ENCODE peak calls at places on chromosomes 13 and 19, in six cellular contexts. S is breast epithelium, W is body of pancreas, P is HCT116, T is stomach, K is IMR-90. H is an unnamed sample.

GRCh38 chr19:51327066-51327985 is 14.6 kb downstream of the VSIG10L start:
- DNase-seq in S (peak), W (no peak), P (no peak), T (peak), K (peak), H (no peak)

GRCh38 chr13:70604448-70604847 is 496.2 kb upstream of the KLHL1 start:
- DNase-seq in S (no peak), W (no peak), P (no peak), T (no peak), K (no peak), H (no peak)

GRCh38 chr19:28977826-28978225 is 235.1 kb downstream of the UQCRFS1 start:
- DNase-seq in S (no peak), W (no peak), P (no peak), T (no peak), K (no peak), H (no peak)

GRCh38 chr13:63481334-63481733 is 2065.7 kb upstream of the PCDH20 start:
- DNase-seq in S (no peak), W (no peak), P (no peak), T (no peak), K (peak), H (no peak)

GRCh38 chr19:48632692-48633147 is 4.5 kb downstream of the DBP start:
- DNase-seq in S (no peak), W (no peak), P (no peak), T (no peak), K (peak), H (peak)

GRCh38 chr19:35828694-35829301 is 16.2 kb upstream of the PRODH2 start:
- DNase-seq in S (no peak), W (peak), P (no peak), T (peak), K (peak), H (peak)

GRCh38 chr13:109760951-109761350 is 25.4 kb downstream of the IRS2 start:
- DNase-seq in S (no peak), W (no peak), P (no peak), T (no peak), K (no peak), H (no peak)

GRCh38 chr13:53201454-53202225 is 173.0 kb downstream of the OLFM4 start:
- DNase-seq in S (no peak), W (peak), P (no peak), T (no peak), K (no peak), H (no peak)

GRCh38 chr13:114154476-114154875 is 22.1 kb upstream of the RASA3 start:
- DNase-seq in S (no peak), W (no peak), P (no peak), T (no peak), K (no peak), H (no peak)

GRCh38 chr13:113973218-113974164 is at the start of gene C13orf46:
- DNase-seq in S (no peak), W (peak), P (no peak), T (no peak), K (no peak), H (no peak)

GRCh38 chr13:23348270-23349126 is 85.0 kb downstream of the SACS start:
- DNase-seq in S (no peak), W (no peak), P (no peak), T (no peak), K (no peak), H (no peak)

GRCh38 chr19:40588110-40588854 is 11.6 kb downstream of the SHKBP1 start:
- DNase-seq in S (no peak), W (peak), P (peak), T (no peak), K (no peak), H (no peak)

GRCh38 chr19:19460761-19461265 is 54.5 kb downstream of the TSSK6 start:
- DNase-seq in S (no peak), W (peak), P (no peak), T (peak), K (peak), H (peak)

GRCh38 chr19:16585808-16586476 is 13.7 kb upstream of the SLC35E1 start:
- DNase-seq in S (no peak), W (no peak), P (no peak), T (no peak), K (peak), H (no peak)

DNA sequence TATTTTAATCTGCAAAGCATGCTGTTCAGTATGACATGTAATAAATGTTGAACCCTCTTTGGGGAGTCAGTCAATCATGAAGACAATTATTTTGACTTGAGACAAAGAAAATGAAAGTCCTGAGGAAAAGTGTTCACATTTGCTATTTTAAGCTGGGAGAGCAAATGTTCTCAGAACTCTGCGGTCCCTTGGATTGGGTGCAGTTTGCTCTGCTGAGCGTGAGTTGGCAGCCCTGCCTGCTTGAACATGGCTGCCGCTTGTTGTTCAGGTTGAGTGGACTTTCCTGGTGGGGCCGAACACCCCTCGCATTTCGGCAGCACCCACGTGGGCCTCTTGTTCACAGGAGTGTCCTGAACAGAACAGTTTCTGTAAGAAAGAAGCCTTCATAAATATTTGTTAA is 10.8 kb upstream of the RNF113B start:
- DNase-seq in S (no peak), W (no peak), P (no peak), T (no peak), K (no peak), H (no peak)
- H3K4me3 ChIP-seq in S (no peak), W (no peak), P (no peak), T (no peak), K (no peak), H (no peak)

GRCh38 chr19:34224996-34225658 is 29.2 kb upstream of the GARRE1 start:
- DNase-seq in S (no peak), W (no peak), P (no peak), T (no peak), K (peak), H (no peak)

GRCh38 chr19:34226036-34226435 is 28.3 kb upstream of the GARRE1 start:
- DNase-seq in S (no peak), W (no peak), P (no peak), T (no peak), K (no peak), H (no peak)

GRCh38 chr19:34228347-34228746 is 26.0 kb upstream of the GARRE1 start:
- DNase-seq in S (no peak), W (no peak), P (no peak), T (no peak), K (peak), H (peak)

GRCh38 chr19:34228762-34229161 is 25.6 kb upstream of the GARRE1 start:
- DNase-seq in S (no peak), W (no peak), P (no peak), T (no peak), K (no peak), H (no peak)

GRCh38 chr19:34225659-34226015 is 28.7 kb upstream of the GARRE1 start:
- DNase-seq in S (no peak), W (no peak), P (no peak), T (no peak), K (no peak), H (no peak)
- TF ChIP-seq POLR2A in S (no peak), W (no peak), P (no peak), T (no peak), K (no peak), H (no peak)

GRCh38 chr19:45470147-45471081 is 2.6 kb downstream of the FOSB start:
- DNase-seq in S (no peak), W (no peak), P (no peak), T (no peak), K (peak), H (peak)
- H3K4me3 ChIP-seq in S (peak), W (no peak), P (peak), T (peak), K (peak), H (peak)

GRCh38 chr19:55640043-55640576 is 692 bp upstream of the ZNF580 start:
- DNase-seq in S (peak), W (peak), P (no peak), T (peak), K (peak), H (peak)
- TF ChIP-seq POLR2A in S (no peak), W (no peak), P (no peak), T (no peak), K (no peak), H (no peak)

GRCh38 chr13:29193083-29193482 is 372.9 kb downstream of the MTUS2 start:
- DNase-seq in S (no peak), W (no peak), P (no peak), T (no peak), K (no peak), H (no peak)

GRCh38 chr13:29195459-29195858 is 375.3 kb downstream of the MTUS2 start:
- DNase-seq in S (no peak), W (no peak), P (no peak), T (no peak), K (no peak), H (no peak)

DNA sequence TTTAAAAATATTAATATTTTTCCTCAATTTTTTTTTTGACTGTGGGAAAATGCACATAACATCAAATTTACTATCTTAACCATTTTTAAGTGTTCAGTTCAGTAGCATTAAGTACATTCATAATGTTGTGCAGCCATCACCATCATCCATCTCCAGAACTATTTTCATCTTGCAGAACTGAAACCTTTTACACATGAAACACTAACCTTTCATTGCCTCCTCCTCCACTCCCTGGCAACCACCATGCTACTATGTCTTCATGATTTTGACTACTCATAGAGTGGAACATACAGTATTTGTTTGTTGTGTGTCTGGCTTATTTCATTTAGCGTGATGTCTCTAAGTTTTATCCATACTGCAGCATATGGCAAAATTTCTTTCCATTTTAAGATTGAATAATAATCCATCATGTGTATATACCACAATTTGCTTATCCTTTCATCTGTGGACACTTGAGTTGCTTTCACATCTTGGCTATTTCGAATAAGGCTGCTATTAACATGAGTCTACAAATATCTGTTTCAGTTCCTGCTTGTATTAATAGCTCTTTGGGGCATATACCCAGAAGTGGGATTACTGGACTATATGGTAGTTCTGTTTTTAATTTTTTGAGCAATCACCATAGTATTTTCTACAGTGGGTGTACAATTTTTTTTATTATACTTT is 376.4 kb downstream of the MTUS2 start:
- DNase-seq in S (no peak), W (no peak), P (no peak), T (no peak), K (no peak), H (no peak)
- H3K4me3 ChIP-seq in S (no peak), W (no peak), P (no peak), T (no peak), K (no peak), H (no peak)

DNA sequence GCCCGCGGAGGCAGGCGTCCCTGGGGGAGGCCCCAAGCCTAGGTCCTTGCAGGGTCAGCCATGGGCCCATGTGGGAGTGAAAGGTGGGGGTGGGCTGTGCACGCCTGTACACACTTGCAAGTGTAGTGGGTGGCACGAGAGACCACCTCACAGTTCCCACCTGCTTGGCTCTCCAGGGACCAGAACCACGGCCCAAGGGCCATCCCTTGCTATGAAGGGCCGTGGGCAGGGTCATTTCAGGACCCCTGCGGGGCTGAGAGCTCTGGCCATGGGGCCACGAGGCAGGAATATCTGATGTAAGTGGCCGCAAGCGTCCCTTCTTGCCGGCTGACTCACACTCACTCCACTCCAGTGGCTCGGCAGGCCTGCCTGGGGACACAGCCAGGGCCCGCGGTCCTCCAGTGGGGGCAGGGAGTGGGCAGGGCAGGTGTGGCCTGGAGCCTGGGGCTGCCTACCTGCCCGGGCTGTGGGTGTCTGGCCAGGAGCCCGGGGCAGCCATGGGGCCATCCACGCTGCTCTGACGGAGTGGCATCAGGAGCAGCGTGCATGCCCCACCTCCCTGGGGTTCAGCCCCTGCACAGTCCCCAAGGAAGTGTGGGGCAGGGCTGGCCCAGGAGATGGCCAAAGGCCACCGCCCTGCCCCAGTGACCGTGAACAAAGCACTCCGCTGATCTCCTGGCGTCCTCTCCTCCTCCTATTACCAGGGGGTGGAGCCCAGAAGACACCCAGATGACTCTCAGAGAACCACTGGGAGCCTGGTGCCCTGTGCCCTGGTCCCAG is 8.6 kb upstream of the MKNK2 start:
- DNase-seq in S (peak), W (peak), P (peak), T (peak), K (peak), H (peak)
- TF ChIP-seq POLR2A in S (no peak), W (peak), P (peak), T (no peak), K (no peak), H (peak)

GRCh38 chr13:37918116-37919100 is 48.8 kb upstream of the TRPC4 start:
- DNase-seq in S (no peak), W (no peak), P (no peak), T (no peak), K (no peak), H (no peak)
- H3K4me3 ChIP-seq in S (peak), W (no peak), P (no peak), T (peak), K (no peak), H (no peak)

GRCh38 chr19:38664503-38665211 is 17.2 kb downstream of the ACTN4 start:
- DNase-seq in S (no peak), W (no peak), P (no peak), T (no peak), K (no peak), H (no peak)

GRCh38 chr19:38667552-38668205 is 20.2 kb downstream of the ACTN4 start:
- DNase-seq in S (no peak), W (no peak), P (no peak), T (no peak), K (peak), H (no peak)

GRCh38 chr19:38666662-38667448 is 19.4 kb downstream of the ACTN4 start:
- DNase-seq in S (peak), W (peak), P (no peak), T (no peak), K (peak), H (peak)

GRCh38 chr19:38665219-38665931 is 17.9 kb downstream of the ACTN4 start:
- DNase-seq in S (no peak), W (no peak), P (no peak), T (no peak), K (no peak), H (no peak)

DNA sequence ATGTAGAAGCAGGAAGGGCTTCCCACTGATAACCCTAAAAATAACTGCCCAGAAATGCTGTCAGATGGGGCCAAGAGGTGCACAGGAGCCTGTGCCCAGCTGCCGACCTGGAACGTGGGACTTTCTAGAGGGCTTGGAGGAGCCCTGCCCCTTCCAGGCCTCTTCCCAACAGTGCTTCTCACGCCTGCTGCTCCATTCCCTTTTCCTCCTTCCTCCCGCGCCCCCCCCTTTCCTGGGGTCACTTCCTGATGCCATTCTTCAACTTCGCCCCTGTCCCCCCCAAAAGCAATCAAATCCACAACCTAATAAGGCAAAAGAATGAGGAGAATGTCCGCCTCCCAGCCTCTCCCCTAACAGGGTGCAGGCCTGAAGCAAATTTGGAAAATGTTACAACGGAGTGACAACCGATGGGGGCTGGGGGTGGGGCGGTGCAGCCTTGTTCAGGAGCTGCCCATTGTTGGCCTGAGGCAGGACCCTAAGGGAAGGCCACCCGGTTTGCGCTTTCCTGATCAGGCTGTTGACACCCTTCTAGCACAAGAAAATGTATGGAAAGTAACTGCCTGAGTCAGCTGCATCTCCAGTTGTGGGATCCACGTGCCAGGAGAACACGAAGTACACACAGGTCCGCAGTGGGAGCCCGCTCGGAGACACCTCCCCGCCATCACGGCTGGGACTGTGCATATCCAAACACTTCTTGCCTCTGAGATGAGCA is 18.7 kb downstream of the ACTN4 start:
- DNase-seq in S (peak), W (peak), P (no peak), T (no peak), K (peak), H (peak)
- TF ChIP-seq POLR2A in S (no peak), W (no peak), P (no peak), T (no peak), K (peak), H (peak)

GRCh38 chr19:56594446-56594782 is 688 bp upstream of the ZNF71 start:
- DNase-seq in S (no peak), W (no peak), P (no peak), T (no peak), K (no peak), H (no peak)

GRCh38 chr19:56595548-56595899 is 422 bp downstream of the ZNF71 start:
- DNase-seq in S (no peak), W (no peak), P (no peak), T (no peak), K (peak), H (no peak)

GRCh38 chr19:56596676-56597075 is 1.6 kb downstream of the ZNF71 start:
- DNase-seq in S (no peak), W (no peak), P (no peak), T (no peak), K (no peak), H (no peak)

GRCh38 chr19:56597696-56598095 is 2.6 kb downstream of the ZNF71 start:
- DNase-seq in S (no peak), W (no peak), P (no peak), T (no peak), K (peak), H (no peak)

DNA sequence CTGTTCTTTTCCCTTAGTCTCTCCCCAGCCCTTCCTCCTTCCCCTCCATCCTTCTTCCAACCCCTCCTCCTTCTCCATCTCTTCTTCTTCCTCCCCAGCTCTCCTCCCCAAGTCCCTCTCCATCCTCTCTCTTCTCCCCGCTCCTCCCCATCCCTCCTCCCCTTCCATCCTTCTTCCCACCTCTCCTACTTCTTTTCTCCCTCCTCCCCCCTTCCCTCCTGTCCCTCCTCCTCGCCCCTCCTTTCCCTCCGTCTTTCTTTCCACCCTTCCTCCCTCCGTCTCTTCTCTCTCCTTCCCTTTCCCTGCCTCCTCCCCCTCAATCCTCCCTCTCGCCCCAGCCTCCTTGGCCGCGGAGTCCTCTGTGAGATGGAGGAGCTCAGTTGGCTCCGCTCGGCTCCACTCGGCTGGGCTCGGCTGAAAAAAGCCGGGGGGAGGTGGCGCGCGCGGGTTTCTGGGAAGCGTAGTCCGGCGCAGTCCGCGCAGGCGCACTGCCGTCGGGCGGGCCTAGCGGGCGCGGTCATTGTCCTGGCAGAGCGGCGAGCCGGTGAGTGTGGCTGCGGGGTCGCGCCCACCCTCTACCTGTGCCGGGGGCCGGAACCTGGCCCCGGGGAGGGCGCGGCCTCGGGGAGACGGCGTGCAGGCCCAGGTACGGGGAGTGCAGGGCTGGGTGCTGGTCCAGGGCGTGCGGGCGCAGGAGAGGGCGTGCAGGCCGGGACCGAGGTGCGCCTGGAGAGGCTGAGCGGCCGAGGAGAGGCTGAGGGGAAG is at the start of gene ZNF71:
- DNase-seq in S (peak), W (peak), P (no peak), T (peak), K (peak), H (peak)
- H3K4me3 ChIP-seq in S (peak), W (peak), P (no peak), T (peak), K (peak), H (peak)

DNA sequence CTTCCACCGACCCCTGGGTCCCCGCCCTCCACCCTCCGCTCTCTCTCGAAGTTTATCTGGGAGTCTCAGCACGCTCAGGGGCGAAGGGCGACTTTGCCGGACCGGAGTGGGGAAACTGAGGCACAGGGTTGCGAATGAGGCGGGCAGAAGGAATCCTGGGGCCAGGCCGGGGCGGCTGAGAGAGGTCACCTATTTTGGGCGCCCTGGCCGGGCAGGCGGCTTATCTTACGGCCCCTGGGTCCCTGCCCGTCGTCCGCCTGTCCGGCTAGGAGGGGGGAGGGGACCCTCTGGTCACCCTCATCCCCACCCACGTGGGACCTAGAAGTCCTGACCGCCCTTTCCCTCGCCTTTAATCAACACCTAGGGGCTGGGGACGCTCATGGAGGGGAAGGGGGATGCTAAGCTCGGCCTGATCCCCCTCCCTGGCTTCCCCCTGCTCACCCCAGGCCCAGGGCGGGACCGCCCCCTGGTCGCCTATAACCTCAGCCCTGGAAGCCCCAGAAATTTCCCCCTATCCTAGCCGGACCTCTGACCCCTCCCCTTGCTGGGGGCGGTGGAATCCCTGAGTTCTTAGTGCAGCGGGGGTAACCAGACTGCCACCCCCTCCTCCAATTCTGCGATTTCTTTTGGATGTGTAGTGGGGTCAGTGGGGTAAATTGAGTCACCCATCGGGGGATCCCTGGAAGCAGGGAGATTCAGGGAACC is 556 bp downstream of the TRIP10 start:
- DNase-seq in S (no peak), W (peak), P (no peak), T (peak), K (no peak), H (peak)
- TF ChIP-seq POLR2A in S (no peak), W (no peak), P (no peak), T (no peak), K (no peak), H (no peak)

H was measured in adrenal gland.